ENCODE peak calls at places on chromosome 14, in five cellular contexts. R is stimulated activated CD4-positive, alpha-beta T cell treated with anti-CD3 and anti-CD28 coated beads, Interleukin-15, amount 100 ng/mL, for 1 hour; M is body of pancreas; B is ascending aorta; Z is NCI-H1417. U is an unnamed sample.
A peak's percentile ranks its signal among the peaks of the same experiment; 100 is the strongest.

GRCh38 chr14:103401223-103402214 is 16.3 kb downstream of the MARK3 start:
- DNase-seq in R (no peak), M (no peak), B (no peak), Z (no peak), U (no peak)

GRCh38 chr14:34024768-34025144 is 73.9 kb upstream of the EGLN3 start:
- DNase-seq in R (no peak), M (no peak), B (no peak), Z (no peak), U (no peak)

GRCh38 chr14:95204705-95205104 is 47.4 kb upstream of the DICER1 start:
- DNase-seq in R (no peak), M (no peak), B (no peak), Z (peak; percentile 14), U (peak; percentile 64)

GRCh38 chr14:87745507-87746118 is 247.4 kb downstream of the GALC start:
- DNase-seq in R (no peak), M (peak; percentile 25), B (no peak), Z (peak; percentile 75), U (no peak)

GRCh38 chr14:31291210-31291609 is 83.6 kb upstream of the HECTD1 start:
- DNase-seq in R (no peak), M (no peak), B (no peak), Z (no peak), U (no peak)

GRCh38 chr14:20469890-20470858 is 968 bp downstream of the PNP start:
- DNase-seq in R (peak; percentile 25), M (peak; percentile 26), B (peak; percentile 33), Z (peak; percentile 83), U (no peak)

GRCh38 chr14:102316048-102316745 is 3.3 kb upstream of the ZNF839 start:
- DNase-seq in R (no peak), M (peak; percentile 58), B (no peak), Z (no peak), U (no peak)

GRCh38 chr14:73233564-73233963 is 3.7 kb upstream of the PAPLN start:
- DNase-seq in R (no peak), M (no peak), B (no peak), Z (no peak), U (no peak)

GRCh38 chr14:22565391-22565945 is 23.6 kb downstream of the DAD1 start:
- DNase-seq in R (no peak), M (no peak), B (no peak), Z (no peak), U (no peak)

GRCh38 chr14:24465369-24465768 is 22.8 kb upstream of the SDR39U1 start:
- DNase-seq in R (no peak), M (no peak), B (no peak), Z (no peak), U (no peak)

GRCh38 chr14:55074662-55075061 is 23.2 kb downstream of the MAPK1IP1L start:
- DNase-seq in R (no peak), M (no peak), B (no peak), Z (no peak), U (no peak)

GRCh38 chr14:90381011-90381790 is 15.6 kb upstream of the CALM1 start:
- DNase-seq in R (no peak), M (peak; percentile 48), B (no peak), Z (peak; percentile 78), U (no peak)

GRCh38 chr14:23145794-23146422 is 26.9 kb upstream of the CEBPE start:
- DNase-seq in R (no peak), M (no peak), B (no peak), Z (peak; percentile 7), U (no peak)

GRCh38 chr14:39912192-39913100 is 480.2 kb upstream of the FBXO33 start:
- DNase-seq in R (no peak), M (no peak), B (no peak), Z (no peak), U (no peak)

GRCh38 chr14:20811994-20812393 is 9.3 kb upstream of the RNASE1 start:
- DNase-seq in R (no peak), M (peak; percentile 45), B (no peak), Z (no peak), U (no peak)

GRCh38 chr14:49940805-49941421 is 48.0 kb downstream of the ARF6 start:
- DNase-seq in R (no peak), M (no peak), B (no peak), Z (no peak), U (no peak)

GRCh38 chr14:53409974-53410373 is 256.9 kb upstream of the DDHD1 start:
- DNase-seq in R (no peak), M (no peak), B (no peak), Z (no peak), U (no peak)

GRCh38 chr14:76929927-76930326 is 98.6 kb downstream of the IRF2BPL start:
- DNase-seq in R (peak; percentile 18), M (no peak), B (no peak), Z (peak; percentile 57), U (peak; percentile 61)

GRCh38 chr14:73762375-73762822 is 48.2 kb upstream of the PNMA1 start:
- DNase-seq in R (no peak), M (no peak), B (no peak), Z (no peak), U (no peak)

GRCh38 chr14:22099942-22100763 is 426.5 kb upstream of the OR4E1 start:
- DNase-seq in R (peak; percentile 26), M (peak; percentile 34), B (no peak), Z (peak; percentile 39), U (no peak)

GRCh38 chr14:48726080-48726642 is 860.0 kb downstream of the RPS29 start:
- DNase-seq in R (no peak), M (no peak), B (no peak), Z (no peak), U (no peak)